ENCODE peak calls at places on chromosomes 4 and X, in six cellular contexts. F is AG10803; U is upper lobe of right lung; R is right atrium auricular region; V is chondrocyte; G is CD8-positive, alpha-beta T cell. S is an unnamed sample.
A peak's percentile ranks its signal among the peaks of the same experiment; 100 is the strongest.

GRCh38 chr4:71607780-71608673 is 175.9 kb downstream of the GC start:
- DNase-seq in F (peak; percentile 46), U (no peak), R (no peak), V (no peak), G (no peak), S (no peak)

GRCh38 chrX:13319953-13320352 is at the start of gene ATXN3L:
- DNase-seq in F (no peak), U (no peak), R (no peak), V (no peak), G (no peak), S (no peak)

GRCh38 chrX:9878141-9878875 is 88.8 kb upstream of the CLDN34 start:
- DNase-seq in F (no peak), U (no peak), R (no peak), V (no peak), G (no peak), S (no peak)

GRCh38 chrX:110120025-110120424 is 117.1 kb downstream of the TMEM164 start:
- DNase-seq in F (no peak), U (no peak), R (no peak), V (no peak), G (no peak), S (no peak)

GRCh38 chrX:136691028-136691809 is 43.3 kb downstream of the CD40LG start:
- DNase-seq in F (no peak), U (no peak), R (no peak), V (no peak), G (no peak), S (no peak)

GRCh38 chrX:25158635-25159034 is 142.9 kb upstream of the ARX start:
- DNase-seq in F (no peak), U (no peak), R (no peak), V (no peak), G (no peak), S (no peak)

GRCh38 chrX:2391869-2392606 is 108.7 kb downstream of the DHRSX start:
- DNase-seq in F (peak; percentile 83), U (no peak), R (no peak), V (no peak), G (no peak), S (no peak)

GRCh38 chr4:24372915-24373314 is 211.4 kb downstream of the DHX15 start:
- DNase-seq in F (no peak), U (no peak), R (no peak), V (no peak), G (no peak), S (no peak)

GRCh38 chrX:153004780-153005179 is 10.9 kb upstream of the PNMA5 start:
- DNase-seq in F (no peak), U (no peak), R (no peak), V (no peak), G (no peak), S (no peak)

GRCh38 chr4:8433181-8433580 is 7.3 kb downstream of the ACOX3 start:
- DNase-seq in F (no peak), U (no peak), R (no peak), V (no peak), G (no peak), S (no peak)

GRCh38 chr4:19844436-19844835 is 407.3 kb upstream of the SLIT2 start:
- DNase-seq in F (peak; percentile 8), U (no peak), R (no peak), V (no peak), G (no peak), S (no peak)

GRCh38 chr4:124640037-124640730 is 72.3 kb downstream of the ANKRD50 start:
- DNase-seq in F (peak; percentile 67), U (no peak), R (no peak), V (no peak), G (no peak), S (no peak)

GRCh38 chrX:49810233-49810632 is 18.9 kb upstream of the PAGE4 start:
- DNase-seq in F (no peak), U (no peak), R (no peak), V (no peak), G (no peak), S (no peak)

GRCh38 chr4:88817740-88818139 is 120.1 kb upstream of the NAP1L5 start:
- DNase-seq in F (no peak), U (no peak), R (no peak), V (no peak), G (no peak), S (no peak)

GRCh38 chrX:146278381-146278780 is 460.8 kb downstream of the SLITRK2 start:
- DNase-seq in F (no peak), U (no peak), R (no peak), V (no peak), G (no peak), S (no peak)

GRCh38 chrX:8668797-8669196 is 63.1 kb downstream of the ANOS1 start:
- DNase-seq in F (no peak), U (no peak), R (no peak), V (no peak), G (no peak), S (no peak)

GRCh38 chr4:54498661-54499111 is 159.1 kb upstream of the KIT start:
- DNase-seq in F (peak; percentile 82), U (no peak), R (no peak), V (no peak), G (no peak), S (no peak)

GRCh38 chrX:29257516-29257915 is 670.3 kb downstream of the IL1RAPL1 start:
- DNase-seq in F (peak; percentile 2), U (no peak), R (no peak), V (no peak), G (no peak), S (no peak)

GRCh38 chr4:139921551-139922184 is 232.3 kb downstream of the MAML3 start:
- DNase-seq in F (no peak), U (peak; percentile 65), R (no peak), V (no peak), G (no peak), S (no peak)

GRCh38 chrX:129945131-129945530 is 37.3 kb upstream of the BCORL1 start:
- DNase-seq in F (peak; percentile 68), U (no peak), R (no peak), V (no peak), G (no peak), S (no peak)

GRCh38 chr4:146269228-146269653 is 54.9 kb downstream of the REELD1 start:
- DNase-seq in F (no peak), U (no peak), R (no peak), V (no peak), G (no peak), S (no peak)

GRCh38 chr4:121711263-121712000 is 14.7 kb upstream of the ANXA5 start:
- DNase-seq in F (peak; percentile 97), U (peak; percentile 86), R (peak; percentile 93), V (peak; percentile 97), G (no peak), S (peak; percentile 92)

GRCh38 chrX:53403535-53403934 is 18.9 kb downstream of the SMC1A start:
- DNase-seq in F (no peak), U (no peak), R (no peak), V (peak; percentile 61), G (no peak), S (no peak)

GRCh38 chr4:46442963-46443362 is 53.0 kb upstream of the GABRA2 start:
- DNase-seq in F (no peak), U (no peak), R (no peak), V (no peak), G (no peak), S (no peak)

DNA sequence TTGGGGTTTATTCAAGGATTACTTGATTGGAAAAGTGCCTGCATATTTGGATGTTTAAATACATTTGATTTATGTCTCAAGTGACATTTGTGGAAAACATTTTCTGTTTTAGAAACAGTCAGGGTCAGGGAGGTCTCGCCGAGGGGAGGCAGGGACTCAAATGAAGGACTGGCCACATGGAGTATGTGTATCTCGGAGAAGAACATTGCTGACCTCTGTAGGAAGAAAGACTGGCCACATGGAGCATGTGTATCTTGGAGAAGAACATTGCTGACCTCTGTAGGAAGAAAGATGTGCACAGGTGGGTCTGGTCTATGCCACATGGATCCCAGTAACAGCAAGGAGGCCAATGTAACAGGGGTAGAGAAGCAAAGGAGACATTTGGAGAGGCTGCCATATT is 233.6 kb downstream of the TRIML1 start:
- DNase-seq in F (peak; percentile 27), U (no peak), R (no peak), V (no peak), G (no peak), S (no peak)
- TF ChIP-seq CTCF in F (no peak), U (peak; percentile 23), R (no peak), V (peak; percentile 77), G (no peak), S (no peak)

GRCh38 chr4:38231626-38232025 is 271.4 kb downstream of the PTTG2 start:
- DNase-seq in F (no peak), U (no peak), R (no peak), V (no peak), G (no peak), S (no peak)
- TF ChIP-seq CTCF in F (no peak), U (no peak), R (no peak), V (no peak), G (no peak), S (no peak)

GRCh38 chr4:184284742-184285141 is 67.1 kb upstream of the ENPP6 start:
- DNase-seq in F (no peak), U (no peak), R (no peak), V (no peak), G (no peak), S (no peak)

GRCh38 chr4:184286346-184286745 is 68.7 kb upstream of the ENPP6 start:
- DNase-seq in F (peak; percentile 53), U (no peak), R (no peak), V (no peak), G (no peak), S (no peak)

GRCh38 chr4:184289179-184289535 is 71.5 kb upstream of the ENPP6 start:
- DNase-seq in F (no peak), U (no peak), R (no peak), V (no peak), G (no peak), S (no peak)

GRCh38 chr4:184288451-184289178 is 70.9 kb upstream of the ENPP6 start:
- DNase-seq in F (no peak), U (no peak), R (peak; percentile 43), V (no peak), G (no peak), S (no peak)

DNA sequence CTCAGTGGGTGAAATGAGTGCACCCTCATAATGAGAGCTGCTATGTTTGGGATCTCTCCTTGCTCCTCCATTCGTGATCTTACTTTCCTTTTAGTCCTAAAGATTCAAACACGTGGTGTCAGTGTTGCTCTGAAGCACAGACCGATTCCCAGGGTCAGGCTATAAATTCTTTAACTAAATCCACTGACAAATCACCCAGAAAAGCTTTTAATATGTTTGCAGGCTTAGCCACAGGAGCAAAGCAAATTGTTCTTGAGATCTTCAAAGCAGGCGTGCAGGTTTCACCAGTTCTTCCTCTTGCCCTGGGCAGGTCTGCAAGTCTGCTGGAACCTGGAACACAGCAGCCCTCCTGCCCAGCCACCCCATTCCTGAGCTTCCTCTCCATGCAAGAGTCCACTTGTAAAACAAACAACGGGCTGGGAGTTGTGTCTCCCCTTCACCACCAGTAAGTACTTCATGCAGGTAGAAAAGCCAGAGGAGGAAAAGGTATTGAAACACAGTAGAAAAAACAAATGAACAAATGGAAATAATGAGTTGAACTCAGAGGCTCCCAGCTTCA is 70.1 kb upstream of the ENPP6 start:
- DNase-seq in F (peak; percentile 45), U (no peak), R (peak; percentile 58), V (no peak), G (no peak), S (no peak)
- TF ChIP-seq CTCF in F (peak; percentile 41), U (peak; percentile 29), R (peak; percentile 2), V (peak; percentile 74), G (no peak), S (no peak)

DNA sequence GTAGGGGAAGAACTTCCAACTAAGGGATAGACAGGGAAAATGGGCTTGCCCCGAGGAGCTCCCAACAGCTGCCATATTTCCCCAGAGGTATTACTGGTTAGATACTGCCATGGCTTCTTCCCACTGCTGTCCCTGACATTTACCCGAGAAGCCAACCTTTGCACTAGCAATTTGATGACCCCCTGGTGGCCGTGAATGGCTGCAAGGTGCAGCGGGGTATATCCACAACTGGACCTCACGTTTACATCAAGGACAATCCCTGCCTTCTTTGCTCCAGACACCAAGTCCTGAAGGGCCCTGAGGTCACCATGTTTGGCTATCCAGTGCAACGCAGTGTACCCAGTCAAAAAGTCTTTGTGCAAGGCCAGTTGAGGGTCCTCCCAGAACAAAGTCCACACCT is 2.3 kb downstream of the SOWAHB start:
- DNase-seq in F (no peak), U (no peak), R (no peak), V (no peak), G (no peak), S (no peak)
- TF ChIP-seq CTCF in F (no peak), U (no peak), R (no peak), V (no peak), G (no peak), S (no peak)